ENCODE peak calls at places on chromosomes 6 and 20, in five cellular contexts. J is left ventricle myocardium inferior, L is psoas muscle, P is pancreas, F is fibroblast of lung. X is an unnamed sample.

GRCh38 chr6:72642435-72642834 is 20.6 kb downstream of the KCNQ5 start:
- DNase-seq in J (no peak), L (no peak), P (no peak), F (no peak), X (no peak)

GRCh38 chr6:124400600-124400999 is 561.6 kb upstream of the RNF217 start:
- DNase-seq in L (no peak), J (no peak), P (no peak), F (no peak), X (no peak)

GRCh38 chr6:14068133-14068532 is 49.4 kb upstream of the CD83 start:
- DNase-seq in P (no peak), F (peak; percentile 86), J (no peak), L (no peak), X (no peak)

GRCh38 chr20:6812530-6812929 is 45.0 kb downstream of the BMP2 start:
- DNase-seq in J (no peak), F (no peak), P (no peak), L (no peak), X (no peak)

GRCh38 chr20:42024653-42025052 is 406.5 kb upstream of the CHD6 start:
- DNase-seq in F (no peak), P (no peak), J (no peak), L (no peak), X (no peak)

GRCh38 chr6:112029045-112029822 is 24.7 kb upstream of the CCN6 start:
- DNase-seq in L (peak; percentile 53), F (peak; percentile 77), P (peak; percentile 46), J (peak; percentile 62), X (peak; percentile 9)

GRCh38 chr6:36873612-36874011 is 991 bp downstream of the PPIL1 start:
- DNase-seq in J (no peak), L (no peak), P (no peak), F (no peak), X (no peak)

GRCh38 chr6:117222861-117223260 is 42.5 kb upstream of the VGLL2 start:
- DNase-seq in F (no peak), J (no peak), P (no peak), L (no peak), X (no peak)

GRCh38 chr6:74755748-74756147 is 450.1 kb downstream of the COL12A1 start:
- DNase-seq in J (no peak), F (no peak), P (no peak), L (no peak), X (no peak)

GRCh38 chr6:22248513-22249308 is 48.1 kb downstream of the PRL start:
- DNase-seq in P (no peak), J (no peak), L (no peak), F (peak; percentile 80), X (no peak)

GRCh38 chr6:29631860-29632731 is 887 bp downstream of the GABBR1 start:
- DNase-seq in L (peak; percentile 68), F (peak; percentile 66), J (peak; percentile 75), P (peak; percentile 55), X (no peak)

GRCh38 chr20:7829776-7830175 is 110.5 kb downstream of the HAO1 start:
- DNase-seq in L (no peak), J (no peak), P (no peak), F (no peak), X (no peak)

GRCh38 chr20:49676581-49677291 is 36.9 kb downstream of the B4GALT5 start:
- DNase-seq in P (no peak), J (no peak), L (no peak), F (peak; percentile 56), X (no peak)

GRCh38 chr6:134750669-134751068 is 199.2 kb downstream of the ALDH8A1 start:
- DNase-seq in L (no peak), F (no peak), P (no peak), J (no peak), X (no peak)

GRCh38 chr6:126202689-126203088 is 137.2 kb upstream of the CENPW start:
- DNase-seq in F (no peak), P (no peak), L (no peak), J (no peak), X (no peak)

GRCh38 chr6:78511019-78511418 is 356.3 kb upstream of the IRAK1BP1 start:
- DNase-seq in L (no peak), F (no peak), P (no peak), J (no peak), X (no peak)

GRCh38 chr6:7542065-7542877 is 800 bp downstream of the DSP start:
- DNase-seq in J (peak; percentile 30), L (peak; percentile 23), P (peak; percentile 41), F (no peak), X (no peak)

GRCh38 chr20:43849496-43850197 is 65.0 kb upstream of the TOX2 start:
- DNase-seq in J (no peak), F (peak; percentile 91), L (no peak), P (no peak), X (no peak)

GRCh38 chr20:62485062-62485700 is 9.4 kb upstream of the GATA5 start:
- DNase-seq in P (peak; percentile 52), L (no peak), J (no peak), F (peak; percentile 40), X (no peak)

GRCh38 chr6:38593419-38593818 is 46.3 kb downstream of the BTBD9 start:
- DNase-seq in J (no peak), L (no peak), P (no peak), F (peak; percentile 11), X (no peak)

GRCh38 chr6:169425628-169426370 is 172.2 kb upstream of the THBS2 start:
- DNase-seq in F (peak; percentile 24), J (no peak), L (no peak), P (no peak), X (no peak)

GRCh38 chr20:62631336-62632317 is 10.7 kb upstream of the SLCO4A1 start:
- DNase-seq in F (no peak), L (no peak), P (no peak), J (no peak), X (no peak)

GRCh38 chr6:170028629-170029345 is 262.1 kb downstream of the DLL1 start:
- DNase-seq in P (no peak), J (no peak), L (no peak), F (no peak), X (no peak)

GRCh38 chr20:4942336-4942735 is 59.0 kb downstream of the SLC23A2 start:
- DNase-seq in P (no peak), L (no peak), J (no peak), F (peak; percentile 80), X (no peak)

GRCh38 chr6:1472643-1473042 is 83.3 kb downstream of the FOXF2 start:
- DNase-seq in P (no peak), J (no peak), F (no peak), L (no peak), X (no peak)

GRCh38 chr6:1475169-1475568 is 85.8 kb downstream of the FOXF2 start:
- DNase-seq in L (no peak), P (no peak), J (no peak), F (no peak), X (no peak)

GRCh38 chr6:1474205-1474604 is 84.8 kb downstream of the FOXF2 start:
- DNase-seq in L (no peak), P (no peak), J (no peak), F (no peak), X (no peak)

GRCh38 chr6:1473598-1473997 is 84.2 kb downstream of the FOXF2 start:
- DNase-seq in P (no peak), F (peak; percentile 29), L (no peak), J (no peak), X (no peak)

GRCh38 chr6:1473166-1473565 is 83.8 kb downstream of the FOXF2 start:
- DNase-seq in F (no peak), P (no peak), L (no peak), J (no peak), X (no peak)
- H3K27ac ChIP-seq in F (no peak overlapping the region), P (no peak overlapping the region), L (no peak overlapping the region), J (no peak overlapping the region), X (no peak overlapping the region)

DNA sequence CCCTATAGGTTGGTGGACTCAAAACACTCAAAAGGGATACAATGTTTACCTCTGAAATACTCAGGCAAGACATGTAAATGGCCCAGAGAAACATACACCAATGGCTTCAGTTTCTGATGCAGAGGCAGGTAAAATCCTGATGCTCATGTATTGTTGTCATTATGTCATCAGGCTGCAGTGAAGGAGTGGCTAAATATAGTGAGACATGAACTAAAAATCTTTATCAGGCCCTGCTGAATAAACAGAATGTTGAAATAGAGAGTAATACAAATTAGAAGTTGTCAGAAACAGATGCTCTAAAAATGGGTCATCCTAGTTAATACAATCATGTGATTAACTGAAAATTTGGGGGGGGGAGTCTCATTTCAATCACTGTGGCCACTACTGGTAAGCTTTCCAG is 20.4 kb downstream of the PTPRK start:
- DNase-seq in F (no peak), L (no peak), P (no peak), J (no peak), X (no peak)
- H3K27ac ChIP-seq in F (no peak overlapping the region), L (no peak overlapping the region), P (peak overlapping the region; percentile 74), J (no peak overlapping the region), X (no peak overlapping the region)

DNA sequence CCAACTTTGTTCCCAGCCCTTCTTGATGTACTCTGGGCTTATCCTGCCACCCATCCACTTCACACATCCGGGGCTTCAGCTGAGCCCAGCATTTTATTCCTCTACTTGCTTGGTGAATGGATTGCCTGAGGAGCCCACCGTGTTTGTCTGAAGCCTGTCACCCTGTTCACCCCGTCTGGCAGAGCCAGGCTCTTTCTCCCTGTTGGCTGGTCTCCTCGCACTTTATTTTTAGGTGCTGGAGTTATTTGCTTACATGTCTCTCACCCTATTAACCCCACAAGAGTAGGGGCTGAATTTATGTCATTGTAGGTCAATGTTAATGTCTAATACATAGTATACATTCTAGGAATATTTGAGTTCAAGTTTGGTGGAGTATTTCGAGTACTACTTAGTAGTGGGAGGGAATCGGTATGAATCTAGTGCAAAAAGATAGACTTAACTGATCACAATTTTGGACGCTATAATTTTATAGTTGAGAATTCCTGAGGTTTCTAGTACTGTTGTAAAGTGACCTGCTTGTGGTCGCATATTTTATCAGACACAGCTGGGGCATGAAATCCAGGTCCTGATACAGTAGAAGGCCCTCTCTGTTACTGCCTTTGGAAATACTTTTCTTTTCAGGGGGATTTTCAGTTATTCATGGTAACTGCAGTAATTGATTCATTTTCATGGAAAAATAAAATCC is 10.8 kb downstream of the JARID2 start:
- DNase-seq in L (no peak), J (peak; percentile 23), F (no peak), P (no peak), X (no peak)
- H3K27ac ChIP-seq in L (peak overlapping the region; percentile 98), J (peak overlapping the region; percentile 71), F (no peak overlapping the region), P (no peak overlapping the region), X (no peak overlapping the region)

GRCh38 chr6:43378631-43379030 is 9.2 kb upstream of the ZNF318 start:
- DNase-seq in J (no peak), L (no peak), F (no peak), P (no peak), X (no peak)

GRCh38 chr6:43375693-43376092 is 6.2 kb upstream of the ZNF318 start:
- DNase-seq in J (no peak), L (no peak), P (no peak), F (no peak), X (no peak)

GRCh38 chr6:43373252-43373875 is 3.9 kb upstream of the ZNF318 start:
- DNase-seq in J (no peak), L (no peak), P (peak; percentile 49), F (no peak), X (no peak)

GRCh38 chr6:43377710-43378229 is 8.3 kb upstream of the ZNF318 start:
- DNase-seq in P (peak; percentile 25), F (no peak), L (no peak), J (no peak), X (no peak)

DNA sequence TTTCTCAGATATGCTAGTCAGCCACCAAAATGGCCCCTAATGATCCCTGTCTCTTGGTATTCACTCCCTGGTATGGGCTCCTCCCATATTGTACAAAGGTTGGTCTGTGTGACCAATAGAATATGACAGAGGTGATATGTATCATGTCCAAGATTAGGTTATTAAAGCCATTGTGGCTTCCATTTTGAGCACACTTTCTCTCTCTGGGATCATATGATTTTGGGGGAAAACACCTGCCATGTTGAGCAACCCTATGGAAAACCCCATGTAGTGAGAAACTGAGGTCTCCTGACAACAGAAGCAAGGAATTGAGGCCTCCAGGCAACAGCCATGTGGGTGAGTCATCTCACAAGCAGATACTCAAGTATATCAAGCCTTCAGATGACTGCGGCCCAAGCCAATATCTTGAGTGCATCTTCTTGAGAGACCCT is 7.1 kb upstream of the ZNF318 start:
- DNase-seq in J (no peak), L (no peak), F (no peak), P (no peak), X (no peak)
- H3K27ac ChIP-seq in J (no peak overlapping the region), L (no peak overlapping the region), F (no peak overlapping the region), P (no peak overlapping the region), X (no peak overlapping the region)

X was measured in caudate nucleus.